ENCODE peak calls at places on chromosomes 4 and X, in seven cellular contexts. W, Q, X, K, L, Y and A are unnamed samples.

GRCh38 chrX:49186125-49187027 is at the start of gene PRICKLE3:
- DNase-seq in K (peak), Q (peak), L (peak), W (peak), Y (peak), X (no peak), A (peak)

GRCh38 chr4:153421980-153422379 is 44.2 kb upstream of the TMEM131L start:
- DNase-seq in W (no peak), L (no peak), K (no peak), Q (no peak), Y (no peak), X (no peak), A (no peak)

GRCh38 chr4:8831221-8832129 is 40.2 kb downstream of the HMX1 start:
- DNase-seq in W (no peak), L (no peak), X (no peak), Y (no peak), K (no peak), Q (no peak), A (no peak)

GRCh38 chrX:10159069-10159468 is 2.3 kb downstream of the CLCN4 start:
- DNase-seq in X (no peak), K (peak), Q (no peak), L (no peak), Y (no peak), W (no peak), A (no peak)

GRCh38 chr4:16125571-16126445 is 42.0 kb upstream of the PROM1 start:
- DNase-seq in Y (no peak), L (no peak), W (no peak), K (no peak), Q (no peak), X (no peak), A (no peak)

GRCh38 chr4:3387943-3388348 is 53.8 kb upstream of the HGFAC start:
- DNase-seq in W (peak), K (no peak), X (no peak), L (peak), Q (no peak), Y (peak), A (peak)

GRCh38 chr4:105622269-105622668 is 69.8 kb downstream of the ARHGEF38 start:
- DNase-seq in Q (no peak), W (no peak), K (no peak), Y (no peak), L (no peak), X (no peak), A (no peak)

GRCh38 chrX:115367956-115368355 is 78.4 kb downstream of the LUZP4 start:
- DNase-seq in L (no peak), Q (no peak), W (peak), X (no peak), K (no peak), Y (no peak), A (peak)

GRCh38 chr4:176671532-176671931 is 121.2 kb downstream of the VEGFC start:
- DNase-seq in W (no peak), X (no peak), Q (no peak), L (peak), K (no peak), Y (no peak), A (peak)

GRCh38 chr4:14539246-14539645 is 463.0 kb upstream of the CPEB2 start:
- DNase-seq in X (no peak), Q (no peak), W (no peak), L (no peak), K (no peak), Y (no peak), A (no peak)

GRCh38 chr4:186605261-186605865 is 50.0 kb upstream of the MTNR1A start:
- DNase-seq in Q (no peak), L (no peak), X (no peak), W (no peak), Y (no peak), K (no peak), A (no peak)

GRCh38 chrX:136065044-136065671 is 79.9 kb downstream of the SLC9A6 start:
- DNase-seq in W (peak), K (peak), X (no peak), Y (no peak), L (no peak), Q (no peak), A (peak)

GRCh38 chrX:13808865-13809264 is 8.0 kb downstream of the GPM6B start:
- DNase-seq in W (no peak), X (no peak), K (no peak), Y (peak), L (no peak), Q (no peak), A (no peak)

GRCh38 chrX:140975472-140975871 is 26.9 kb upstream of the SPANXB1 start:
- DNase-seq in K (no peak), L (no peak), Q (no peak), X (no peak), Y (no peak), W (no peak), A (no peak)

GRCh38 chrX:44621088-44621487 is 78.4 kb upstream of the FUNDC1 start:
- DNase-seq in Y (no peak), Q (no peak), K (no peak), X (no peak), W (no peak), L (no peak), A (no peak)

GRCh38 chr4:143188325-143189088 is 3.8 kb downstream of the USP38 start:
- DNase-seq in Q (no peak), X (no peak), Y (no peak), K (no peak), L (no peak), W (peak), A (peak)

GRCh38 chr4:74932832-74933561 is at the start of gene PARM1:
- DNase-seq in L (peak), K (peak), X (no peak), Y (peak), W (peak), Q (peak), A (peak)

GRCh38 chr4:8558080-8558960 is 21.9 kb upstream of the GPR78 start:
- DNase-seq in Y (no peak), L (peak), X (no peak), Q (no peak), K (no peak), W (no peak), A (no peak)

GRCh38 chr4:181952478-181952877 is 290.7 kb upstream of the TENM3 start:
- DNase-seq in L (peak), Y (no peak), X (peak), W (peak), Q (no peak), K (no peak), A (no peak)

GRCh38 chrX:78517124-78517523 is 142.0 kb downstream of the RTL3 start:
- DNase-seq in X (no peak), L (no peak), Q (no peak), K (no peak), Y (no peak), W (peak), A (no peak)

GRCh38 chrX:41692162-41692749 is 3.5 kb downstream of the GPR34 start:
- DNase-seq in X (peak), K (no peak), Q (no peak), L (no peak), Y (no peak), W (peak), A (no peak)

GRCh38 chr4:128288689-128289106 is 1.1 kb upstream of the PGRMC2 start:
- DNase-seq in Y (peak), W (peak), K (no peak), L (peak), Q (no peak), X (no peak), A (peak)

GRCh38 chrX:125998432-125998831 is 167.7 kb downstream of the DCAF12L2 start:
- DNase-seq in X (no peak), Y (peak), W (no peak), K (peak), Q (no peak), L (no peak), A (no peak)

GRCh38 chrX:1507511-1508463 is 29.2 kb downstream of the P2RY8 start:
- DNase-seq in K (no peak), Y (peak), Q (no peak), W (no peak), X (no peak), L (no peak), A (no peak)

GRCh38 chr4:147773261-147774184 is 41.6 kb downstream of the ARHGAP10 start:
- DNase-seq in X (no peak), K (no peak), W (peak), Y (no peak), L (no peak), Q (no peak), A (peak)

GRCh38 chr4:139509727-139510410 is 46.1 kb downstream of the SETD7 start:
- DNase-seq in X (no peak), W (no peak), K (no peak), L (no peak), Y (no peak), Q (no peak), A (peak)

GRCh38 chr4:173642509-173642908 is 112.5 kb upstream of the HAND2 start:
- DNase-seq in Q (no peak), K (no peak), X (no peak), W (no peak), L (no peak), Y (no peak), A (no peak)

GRCh38 chrX:43809463-43809862 is 72.8 kb downstream of the MAOB start:
- DNase-seq in Y (no peak), W (peak), K (no peak), Q (no peak), X (peak), L (no peak), A (no peak)

GRCh38 chrX:46574337-46574940 is 874 bp downstream of the CHST7 start:
- DNase-seq in Q (no peak), Y (peak), W (no peak), K (peak), X (no peak), L (no peak), A (peak)

GRCh38 chr4:162869157-162869556 is 297.5 kb downstream of the NAF1 start:
- DNase-seq in Y (no peak), Q (no peak), W (no peak), L (no peak), K (no peak), X (no peak), A (no peak)